ENCODE peak calls at places on chromosomes 7 and 10, in seven cellular contexts. One of them, this sample, is unnamed.
A peak's percentile ranks its signal among the peaks of the same experiment; 100 is the strongest.

GRCh38 chr10:6473430-6473829 is 106.6 kb downstream of the PRKCQ start:
- DNase-seq in activated CD4-positive, alpha-beta T cell treated with anti-CD3 and anti-CD28 coated beads, Interleukin-2, amount 10 ng/mL, durations not matched to agents 7 days and 5 days: peak; percentile 81
- DNase-seq in sciatic nerve: no peak
- DNase-seq in GDM1: peak; percentile 88
- DNase-seq in NCI-H1105: no peak
- DNase-seq in 8988T: no peak
- DNase-seq in MCF 10A: no peak
- DNase-seq in this sample: peak; percentile 81

GRCh38 chr7:3246133-3246532 is 54.9 kb upstream of the SDK1 start:
- DNase-seq in activated CD4-positive, alpha-beta T cell treated with anti-CD3 and anti-CD28 coated beads, Interleukin-2, amount 10 ng/mL, durations not matched to agents 7 days and 5 days: no peak
- DNase-seq in sciatic nerve: no peak
- DNase-seq in GDM1: no peak
- DNase-seq in NCI-H1105: no peak
- DNase-seq in 8988T: no peak
- DNase-seq in MCF 10A: no peak
- DNase-seq in this sample: no peak

GRCh38 chr7:108794466-108794865 is 224.8 kb downstream of the DNAJB9 start:
- DNase-seq in activated CD4-positive, alpha-beta T cell treated with anti-CD3 and anti-CD28 coated beads, Interleukin-2, amount 10 ng/mL, durations not matched to agents 7 days and 5 days: no peak
- DNase-seq in sciatic nerve: no peak
- DNase-seq in GDM1: no peak
- DNase-seq in NCI-H1105: no peak
- DNase-seq in 8988T: no peak
- DNase-seq in MCF 10A: no peak
- DNase-seq in this sample: no peak

GRCh38 chr10:132520147-132520811 is 17.3 kb upstream of the INPP5A start:
- DNase-seq in activated CD4-positive, alpha-beta T cell treated with anti-CD3 and anti-CD28 coated beads, Interleukin-2, amount 10 ng/mL, durations not matched to agents 7 days and 5 days: no peak
- DNase-seq in sciatic nerve: peak; percentile 73
- DNase-seq in GDM1: no peak
- DNase-seq in NCI-H1105: no peak
- DNase-seq in 8988T: no peak
- DNase-seq in MCF 10A: no peak
- DNase-seq in this sample: no peak

GRCh38 chr10:97718178-97718577 is 4.6 kb downstream of the MARVELD1 start:
- DNase-seq in activated CD4-positive, alpha-beta T cell treated with anti-CD3 and anti-CD28 coated beads, Interleukin-2, amount 10 ng/mL, durations not matched to agents 7 days and 5 days: no peak
- DNase-seq in sciatic nerve: no peak
- DNase-seq in GDM1: no peak
- DNase-seq in NCI-H1105: no peak
- DNase-seq in 8988T: no peak
- DNase-seq in MCF 10A: no peak
- DNase-seq in this sample: no peak

GRCh38 chr7:50497968-50498367 is 47.8 kb upstream of the FIGNL1 start:
- DNase-seq in activated CD4-positive, alpha-beta T cell treated with anti-CD3 and anti-CD28 coated beads, Interleukin-2, amount 10 ng/mL, durations not matched to agents 7 days and 5 days: no peak
- DNase-seq in sciatic nerve: no peak
- DNase-seq in GDM1: no peak
- DNase-seq in NCI-H1105: no peak
- DNase-seq in 8988T: no peak
- DNase-seq in MCF 10A: peak; percentile 88
- DNase-seq in this sample: no peak

GRCh38 chr10:102988404-102989314 is 70.6 kb downstream of the CNNM2 start:
- DNase-seq in activated CD4-positive, alpha-beta T cell treated with anti-CD3 and anti-CD28 coated beads, Interleukin-2, amount 10 ng/mL, durations not matched to agents 7 days and 5 days: no peak
- DNase-seq in sciatic nerve: no peak
- DNase-seq in GDM1: no peak
- DNase-seq in NCI-H1105: no peak
- DNase-seq in 8988T: no peak
- DNase-seq in MCF 10A: peak; percentile 46
- DNase-seq in this sample: peak; percentile 43

GRCh38 chr7:123738808-123739207 is 10.0 kb downstream of the WASL start:
- DNase-seq in activated CD4-positive, alpha-beta T cell treated with anti-CD3 and anti-CD28 coated beads, Interleukin-2, amount 10 ng/mL, durations not matched to agents 7 days and 5 days: no peak
- DNase-seq in sciatic nerve: no peak
- DNase-seq in GDM1: no peak
- DNase-seq in NCI-H1105: no peak
- DNase-seq in 8988T: no peak
- DNase-seq in MCF 10A: no peak
- DNase-seq in this sample: no peak

GRCh38 chr7:17681965-17682364 is 258.3 kb downstream of the SNX13 start:
- DNase-seq in activated CD4-positive, alpha-beta T cell treated with anti-CD3 and anti-CD28 coated beads, Interleukin-2, amount 10 ng/mL, durations not matched to agents 7 days and 5 days: no peak
- DNase-seq in sciatic nerve: no peak
- DNase-seq in GDM1: no peak
- DNase-seq in NCI-H1105: no peak
- DNase-seq in 8988T: no peak
- DNase-seq in MCF 10A: peak; percentile 32
- DNase-seq in this sample: no peak

GRCh38 chr7:45421096-45421495 is 153.1 kb upstream of the ADCY1 start:
- DNase-seq in activated CD4-positive, alpha-beta T cell treated with anti-CD3 and anti-CD28 coated beads, Interleukin-2, amount 10 ng/mL, durations not matched to agents 7 days and 5 days: no peak
- DNase-seq in sciatic nerve: no peak
- DNase-seq in GDM1: no peak
- DNase-seq in NCI-H1105: no peak
- DNase-seq in 8988T: no peak
- DNase-seq in MCF 10A: no peak
- DNase-seq in this sample: no peak

GRCh38 chr10:132589681-132590080 is 52.1 kb downstream of the INPP5A start:
- DNase-seq in activated CD4-positive, alpha-beta T cell treated with anti-CD3 and anti-CD28 coated beads, Interleukin-2, amount 10 ng/mL, durations not matched to agents 7 days and 5 days: no peak
- DNase-seq in sciatic nerve: no peak
- DNase-seq in GDM1: no peak
- DNase-seq in NCI-H1105: no peak
- DNase-seq in 8988T: no peak
- DNase-seq in MCF 10A: no peak
- DNase-seq in this sample: no peak

GRCh38 chr7:44477063-44477830 is 13.2 kb downstream of the NUDCD3 start:
- DNase-seq in activated CD4-positive, alpha-beta T cell treated with anti-CD3 and anti-CD28 coated beads, Interleukin-2, amount 10 ng/mL, durations not matched to agents 7 days and 5 days: peak; percentile 69
- DNase-seq in sciatic nerve: no peak
- DNase-seq in GDM1: peak; percentile 20
- DNase-seq in NCI-H1105: peak; percentile 46
- DNase-seq in 8988T: no peak
- DNase-seq in MCF 10A: peak; percentile 88
- DNase-seq in this sample: peak; percentile 71

GRCh38 chr7:66921396-66921917 is 432 bp downstream of the TMEM248 start:
- DNase-seq in activated CD4-positive, alpha-beta T cell treated with anti-CD3 and anti-CD28 coated beads, Interleukin-2, amount 10 ng/mL, durations not matched to agents 7 days and 5 days: peak; percentile 10
- DNase-seq in sciatic nerve: peak; percentile 67
- DNase-seq in GDM1: no peak
- DNase-seq in NCI-H1105: peak; percentile 2
- DNase-seq in 8988T: no peak
- DNase-seq in MCF 10A: peak; percentile 49
- DNase-seq in this sample: no peak

GRCh38 chr7:22090512-22090911 is 144.8 kb upstream of the CDCA7L start:
- DNase-seq in activated CD4-positive, alpha-beta T cell treated with anti-CD3 and anti-CD28 coated beads, Interleukin-2, amount 10 ng/mL, durations not matched to agents 7 days and 5 days: no peak
- DNase-seq in sciatic nerve: no peak
- DNase-seq in GDM1: no peak
- DNase-seq in NCI-H1105: no peak
- DNase-seq in 8988T: no peak
- DNase-seq in MCF 10A: no peak
- DNase-seq in this sample: no peak

GRCh38 chr7:82382276-82382675 is 61.3 kb downstream of the CACNA2D1 start:
- DNase-seq in activated CD4-positive, alpha-beta T cell treated with anti-CD3 and anti-CD28 coated beads, Interleukin-2, amount 10 ng/mL, durations not matched to agents 7 days and 5 days: no peak
- DNase-seq in sciatic nerve: no peak
- DNase-seq in GDM1: no peak
- DNase-seq in NCI-H1105: peak; percentile 38
- DNase-seq in 8988T: no peak
- DNase-seq in MCF 10A: no peak
- DNase-seq in this sample: no peak

GRCh38 chr7:33836797-33837355 is 68.5 kb upstream of the BMPER start:
- DNase-seq in activated CD4-positive, alpha-beta T cell treated with anti-CD3 and anti-CD28 coated beads, Interleukin-2, amount 10 ng/mL, durations not matched to agents 7 days and 5 days: no peak
- DNase-seq in sciatic nerve: no peak
- DNase-seq in GDM1: no peak
- DNase-seq in NCI-H1105: no peak
- DNase-seq in 8988T: no peak
- DNase-seq in MCF 10A: no peak
- DNase-seq in this sample: peak; percentile 28

GRCh38 chr7:159030490-159031134 is 114.1 kb downstream of the VIPR2 start:
- DNase-seq in activated CD4-positive, alpha-beta T cell treated with anti-CD3 and anti-CD28 coated beads, Interleukin-2, amount 10 ng/mL, durations not matched to agents 7 days and 5 days: no peak
- DNase-seq in sciatic nerve: peak; percentile 67
- DNase-seq in GDM1: no peak
- DNase-seq in NCI-H1105: peak; percentile 16
- DNase-seq in 8988T: peak; percentile 43
- DNase-seq in MCF 10A: peak; percentile 29
- DNase-seq in this sample: peak; percentile 41

GRCh38 chr7:40623863-40624262 is 489.1 kb downstream of the SUGCT start:
- DNase-seq in activated CD4-positive, alpha-beta T cell treated with anti-CD3 and anti-CD28 coated beads, Interleukin-2, amount 10 ng/mL, durations not matched to agents 7 days and 5 days: no peak
- DNase-seq in sciatic nerve: no peak
- DNase-seq in GDM1: no peak
- DNase-seq in NCI-H1105: no peak
- DNase-seq in 8988T: no peak
- DNase-seq in MCF 10A: no peak
- DNase-seq in this sample: no peak

GRCh38 chr7:157139142-157140117 is 704 bp downstream of the UBE3C start:
- DNase-seq in activated CD4-positive, alpha-beta T cell treated with anti-CD3 and anti-CD28 coated beads, Interleukin-2, amount 10 ng/mL, durations not matched to agents 7 days and 5 days: peak; percentile 66
- DNase-seq in sciatic nerve: peak; percentile 72
- DNase-seq in GDM1: no peak
- DNase-seq in NCI-H1105: no peak
- DNase-seq in 8988T: peak; percentile 38
- DNase-seq in MCF 10A: peak; percentile 24
- DNase-seq in this sample: peak; percentile 73

GRCh38 chr7:22137466-22137865 is 191.8 kb upstream of the CDCA7L start:
- DNase-seq in activated CD4-positive, alpha-beta T cell treated with anti-CD3 and anti-CD28 coated beads, Interleukin-2, amount 10 ng/mL, durations not matched to agents 7 days and 5 days: no peak
- DNase-seq in sciatic nerve: no peak
- DNase-seq in GDM1: no peak
- DNase-seq in NCI-H1105: no peak
- DNase-seq in 8988T: no peak
- DNase-seq in MCF 10A: no peak
- DNase-seq in this sample: no peak

GRCh38 chr7:83643754-83644153 is 5.2 kb downstream of the SEMA3E start:
- DNase-seq in activated CD4-positive, alpha-beta T cell treated with anti-CD3 and anti-CD28 coated beads, Interleukin-2, amount 10 ng/mL, durations not matched to agents 7 days and 5 days: no peak
- DNase-seq in sciatic nerve: no peak
- DNase-seq in GDM1: no peak
- DNase-seq in NCI-H1105: no peak
- DNase-seq in 8988T: no peak
- DNase-seq in MCF 10A: no peak
- DNase-seq in this sample: no peak

GRCh38 chr10:514137-514671 is 175.3 kb downstream of the DIP2C start:
- DNase-seq in activated CD4-positive, alpha-beta T cell treated with anti-CD3 and anti-CD28 coated beads, Interleukin-2, amount 10 ng/mL, durations not matched to agents 7 days and 5 days: no peak
- DNase-seq in sciatic nerve: peak; percentile 73
- DNase-seq in GDM1: no peak
- DNase-seq in NCI-H1105: peak; percentile 86
- DNase-seq in 8988T: no peak
- DNase-seq in MCF 10A: no peak
- DNase-seq in this sample: no peak

GRCh38 chr10:131667047-131667446 is 233.8 kb upstream of the PPP2R2D start:
- DNase-seq in activated CD4-positive, alpha-beta T cell treated with anti-CD3 and anti-CD28 coated beads, Interleukin-2, amount 10 ng/mL, durations not matched to agents 7 days and 5 days: no peak
- DNase-seq in sciatic nerve: no peak
- DNase-seq in GDM1: no peak
- DNase-seq in NCI-H1105: no peak
- DNase-seq in 8988T: no peak
- DNase-seq in MCF 10A: no peak
- DNase-seq in this sample: no peak

GRCh38 chr7:95804090-95804489 is 31.7 kb downstream of the DYNC1I1 start:
- DNase-seq in activated CD4-positive, alpha-beta T cell treated with anti-CD3 and anti-CD28 coated beads, Interleukin-2, amount 10 ng/mL, durations not matched to agents 7 days and 5 days: no peak
- DNase-seq in sciatic nerve: no peak
- DNase-seq in GDM1: no peak
- DNase-seq in NCI-H1105: no peak
- DNase-seq in 8988T: no peak
- DNase-seq in MCF 10A: no peak
- DNase-seq in this sample: no peak

GRCh38 chr10:90398551-90398950 is 459.3 kb downstream of the HTR7 start:
- DNase-seq in activated CD4-positive, alpha-beta T cell treated with anti-CD3 and anti-CD28 coated beads, Interleukin-2, amount 10 ng/mL, durations not matched to agents 7 days and 5 days: no peak
- DNase-seq in sciatic nerve: no peak
- DNase-seq in GDM1: no peak
- DNase-seq in NCI-H1105: no peak
- DNase-seq in 8988T: no peak
- DNase-seq in MCF 10A: no peak
- DNase-seq in this sample: no peak

GRCh38 chr7:140364819-140365218 is 33.5 kb downstream of the SLC37A3 start:
- DNase-seq in activated CD4-positive, alpha-beta T cell treated with anti-CD3 and anti-CD28 coated beads, Interleukin-2, amount 10 ng/mL, durations not matched to agents 7 days and 5 days: no peak
- DNase-seq in sciatic nerve: no peak
- DNase-seq in GDM1: no peak
- DNase-seq in NCI-H1105: peak; percentile 42
- DNase-seq in 8988T: no peak
- DNase-seq in MCF 10A: peak; percentile 46
- DNase-seq in this sample: no peak

GRCh38 chr10:96919785-96920425 is 87.8 kb downstream of the LCOR start:
- DNase-seq in activated CD4-positive, alpha-beta T cell treated with anti-CD3 and anti-CD28 coated beads, Interleukin-2, amount 10 ng/mL, durations not matched to agents 7 days and 5 days: no peak
- DNase-seq in sciatic nerve: no peak
- DNase-seq in GDM1: no peak
- DNase-seq in NCI-H1105: no peak
- DNase-seq in 8988T: no peak
- DNase-seq in MCF 10A: no peak
- DNase-seq in this sample: no peak

GRCh38 chr10:11147723-11148122 is 130.1 kb downstream of the CELF2 start:
- DNase-seq in activated CD4-positive, alpha-beta T cell treated with anti-CD3 and anti-CD28 coated beads, Interleukin-2, amount 10 ng/mL, durations not matched to agents 7 days and 5 days: peak; percentile 47
- DNase-seq in sciatic nerve: no peak
- DNase-seq in GDM1: peak; percentile 69
- DNase-seq in NCI-H1105: no peak
- DNase-seq in 8988T: no peak
- DNase-seq in MCF 10A: no peak
- DNase-seq in this sample: peak; percentile 28

GRCh38 chr7:28855538-28856217 is 102.5 kb downstream of the TRIL start:
- DNase-seq in activated CD4-positive, alpha-beta T cell treated with anti-CD3 and anti-CD28 coated beads, Interleukin-2, amount 10 ng/mL, durations not matched to agents 7 days and 5 days: no peak
- DNase-seq in sciatic nerve: no peak
- DNase-seq in GDM1: no peak
- DNase-seq in NCI-H1105: no peak
- DNase-seq in 8988T: peak; percentile 24
- DNase-seq in MCF 10A: peak; percentile 95
- DNase-seq in this sample: no peak

GRCh38 chr7:130733866-130734524 is at the start of gene KLF14:
- DNase-seq in activated CD4-positive, alpha-beta T cell treated with anti-CD3 and anti-CD28 coated beads, Interleukin-2, amount 10 ng/mL, durations not matched to agents 7 days and 5 days: peak; percentile 22
- DNase-seq in sciatic nerve: peak; percentile 66
- DNase-seq in GDM1: no peak
- DNase-seq in NCI-H1105: peak; percentile 33
- DNase-seq in 8988T: peak; percentile 58
- DNase-seq in MCF 10A: no peak
- DNase-seq in this sample: peak; percentile 43

GRCh38 chr7:17184805-17185689 is 113.4 kb upstream of the AHR start:
- DNase-seq in activated CD4-positive, alpha-beta T cell treated with anti-CD3 and anti-CD28 coated beads, Interleukin-2, amount 10 ng/mL, durations not matched to agents 7 days and 5 days: no peak
- DNase-seq in sciatic nerve: no peak
- DNase-seq in GDM1: no peak
- DNase-seq in NCI-H1105: no peak
- DNase-seq in 8988T: no peak
- DNase-seq in MCF 10A: no peak
- DNase-seq in this sample: no peak

GRCh38 chr10:8296090-8296741 is 241.7 kb downstream of the GATA3 start:
- DNase-seq in activated CD4-positive, alpha-beta T cell treated with anti-CD3 and anti-CD28 coated beads, Interleukin-2, amount 10 ng/mL, durations not matched to agents 7 days and 5 days: no peak
- DNase-seq in sciatic nerve: no peak
- DNase-seq in GDM1: no peak
- DNase-seq in NCI-H1105: no peak
- DNase-seq in 8988T: no peak
- DNase-seq in MCF 10A: no peak
- DNase-seq in this sample: no peak

This sample was measured in MM.1S.